ENCODE peak calls at places on chromosomes 11 and 22, in ten cellular contexts. Q, F, Y, Z, D, J, K, P, L and V are unnamed samples. For H3K9me3 and H3K4me1, the result is how much of the 10 kb centered on the place peaks cover.

GRCh38 chr11:79026803-79027445 is 413.9 kb downstream of the TENM4 start:
- DNase-seq in Y (no peak), D (no peak), Q (no peak), L (no peak), J (no peak), P (peak), Z (no peak), F (no peak), K (no peak), V (no peak)

GRCh38 chr11:114281388-114281956 is 14.7 kb upstream of the NNMT start:
- DNase-seq in P (no peak), F (no peak), Y (no peak), K (no peak), J (no peak), Z (no peak), Q (no peak), L (no peak), D (no peak), V (no peak)

GRCh38 chr11:22681281-22681812 is 14.9 kb downstream of the GAS2 start:
- DNase-seq in Y (no peak), Z (no peak), D (no peak), J (no peak), K (no peak), F (no peak), Q (no peak), P (no peak), L (no peak), V (no peak)

GRCh38 chr22:42700355-42700754 is 20.3 kb downstream of the A4GALT start:
- DNase-seq in L (no peak), D (no peak), Q (no peak), Y (no peak), J (no peak), P (no peak), F (no peak), Z (no peak), K (no peak), V (no peak)

GRCh38 chr11:117072517-117073218 is 25.6 kb downstream of the SIK3 start:
- DNase-seq in F (no peak), J (peak), L (peak), Y (no peak), P (peak), D (no peak), Q (no peak), Z (no peak), K (no peak), V (no peak)

GRCh38 chr11:116287866-116288265 is 484.9 kb downstream of the BUD13 start:
- DNase-seq in Q (no peak), D (no peak), J (no peak), P (no peak), L (no peak), Y (no peak), K (no peak), F (no peak), Z (no peak), V (no peak)

GRCh38 chr22:49838771-49839717 is 11.4 kb upstream of the BRD1 start:
- DNase-seq in Y (no peak), K (peak), Z (no peak), P (peak), F (no peak), J (no peak), D (peak), Q (no peak), L (no peak), V (no peak)

GRCh38 chr11:44257338-44258189 is 52.4 kb downstream of the ALX4 start:
- DNase-seq in D (no peak), K (no peak), F (peak), Q (no peak), L (no peak), J (no peak), Z (no peak), Y (no peak), P (no peak), V (no peak)

GRCh38 chr11:61962213-61963015 is 5.0 kb downstream of the FTH1 start:
- DNase-seq in L (peak), D (no peak), F (no peak), Q (peak), K (peak), Z (no peak), P (no peak), Y (peak), J (peak), V (no peak)

GRCh38 chr11:64384981-64385952 is 26.3 kb downstream of the RPS6KA4 start:
- DNase-seq in Y (no peak), P (no peak), L (no peak), Z (no peak), F (no peak), K (no peak), Q (no peak), D (no peak), J (no peak), V (no peak)
- H3K9me3 ChIP-seq in Y (under half), P (under half), L (under half), Z (under half), F (under half), K (under half), Q (under half), D (under half), J (under half), V (under half)

DNA sequence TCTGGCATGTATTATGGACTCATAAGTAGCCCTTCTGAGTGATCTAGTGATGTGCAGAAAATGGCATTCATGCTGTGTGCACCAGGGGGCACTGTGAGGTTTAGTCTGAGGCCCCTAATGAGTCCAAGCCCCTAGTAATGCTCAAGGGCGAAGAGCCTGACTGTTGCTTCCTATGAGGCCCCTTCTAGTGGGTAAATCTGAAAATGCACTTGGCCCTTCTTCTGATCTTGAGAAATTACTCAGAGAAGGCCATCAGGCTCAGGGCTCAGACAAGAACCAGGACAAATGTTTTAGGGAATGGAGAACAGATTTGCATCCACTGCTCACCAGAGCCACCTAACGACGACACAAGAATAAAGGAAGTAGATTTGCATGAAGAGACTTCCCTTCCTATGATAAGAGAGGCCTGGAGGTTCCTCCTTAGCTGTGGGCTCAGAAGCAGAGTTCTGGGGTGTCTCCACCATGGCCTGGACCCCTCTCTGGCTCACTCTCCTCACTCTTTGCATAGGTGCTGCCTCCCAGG is 75.8 kb downstream of the GGTLC2 start:
- DNase-seq in J (no peak), L (peak), Z (no peak), D (peak), F (no peak), Y (no peak), K (no peak), Q (no peak), P (no peak), V (no peak)
- H3K4me1 ChIP-seq in J (under half), L (under half), Z (under half), D (under half), F (under half), Y (under half), K (under half), Q (under half), P (under half), V (under half)

GRCh38 chr11:46918778-46919513 is 596 bp upstream of the LRP4 start:
- DNase-seq in L (no peak), D (peak), K (no peak), P (no peak), Z (no peak), Q (no peak), J (no peak), Y (no peak), F (no peak), V (no peak)
- H3K27ac ChIP-seq in L (peak), D (peak), K (no peak), P (peak), Z (peak), Q (no peak), J (no peak), Y (no peak), F (peak), V (peak)

GRCh38 chr11:37957717-37958116 is 1359.7 kb upstream of the RAG2 start:
- DNase-seq in J (no peak), Z (no peak), F (no peak), D (no peak), K (no peak), P (no peak), Y (no peak), Q (no peak), L (no peak), V (no peak)
- H3K9me3 ChIP-seq in J (under half), Z (under half), F (under half), D (under half), K (under half), P (under half), Y (under half), Q (under half), L (under half), V (under half)

GRCh38 chr11:68826726-68827125 is 15.0 kb downstream of the CPT1A start:
- DNase-seq in F (no peak), J (no peak), Q (no peak), D (no peak), P (no peak), Z (no peak), Y (no peak), L (no peak), K (no peak), V (no peak)
- H3K4me1 ChIP-seq in F (half or more), J (under half), Q (under half), D (half or more), P (under half), Z (half or more), Y (under half), L (under half), K (under half), V (under half)